ENCODE peak calls at places on chromosome 1, in ten cellular contexts. Z, X, L, H, N, K, B, Y, E and J are unnamed samples.

GRCh38 chr1:181134543-181135461 is 46.3 kb downstream of the IER5 start:
- DNase-seq in Z (no peak), X (no peak), L (no peak), H (no peak), N (no peak), K (no peak), B (no peak), Y (peak), E (no peak), J (peak)

GRCh38 chr1:46246548-46247432 is 773 bp upstream of the RAD54L start:
- DNase-seq in Z (no peak), X (no peak), L (no peak), H (peak), N (peak), K (peak), B (peak), Y (no peak), E (no peak), J (peak)

GRCh38 chr1:22772054-22772453 is 61.4 kb downstream of the EPHB2 start:
- DNase-seq in Z (no peak), X (peak), L (peak), H (no peak), N (no peak), K (no peak), B (no peak), Y (no peak), E (no peak), J (no peak)

GRCh38 chr1:179798213-179798863 is 55.2 kb downstream of the FAM163A start:
- DNase-seq in Z (no peak), X (no peak), L (no peak), H (no peak), N (no peak), K (no peak), B (no peak), Y (no peak), E (no peak), J (no peak)

GRCh38 chr1:190320952-190321351 is 156.7 kb downstream of the BRINP3 start:
- DNase-seq in Z (no peak), X (no peak), L (peak), H (no peak), N (no peak), K (no peak), B (no peak), Y (no peak), E (no peak), J (no peak)

GRCh38 chr1:32886012-32886827 is at the start of gene HPCA:
- DNase-seq in Z (peak), X (no peak), L (peak), H (peak), N (no peak), K (no peak), B (peak), Y (no peak), E (peak), J (peak)

GRCh38 chr1:207218512-207219352 is 102.7 kb upstream of the CD55 start:
- DNase-seq in Z (no peak), X (no peak), L (no peak), H (no peak), N (no peak), K (no peak), B (no peak), Y (no peak), E (no peak), J (no peak)

GRCh38 chr1:22309572-22309971 is 142.1 kb upstream of the ZBTB40 start:
- DNase-seq in Z (no peak), X (no peak), L (no peak), H (no peak), N (no peak), K (no peak), B (no peak), Y (no peak), E (no peak), J (peak)

GRCh38 chr1:84789014-84789413 is 98.8 kb upstream of the SSX2IP start:
- DNase-seq in Z (no peak), X (no peak), L (no peak), H (no peak), N (no peak), K (no peak), B (no peak), Y (no peak), E (no peak), J (no peak)

GRCh38 chr1:156376146-156376545 is 7.1 kb downstream of the RHBG start:
- DNase-seq in Z (no peak), X (no peak), L (no peak), H (no peak), N (no peak), K (no peak), B (no peak), Y (no peak), E (no peak), J (no peak)

GRCh38 chr1:229012823-229013222 is 258.1 kb upstream of the RAB4A start:
- DNase-seq in Z (no peak), X (no peak), L (no peak), H (no peak), N (no peak), K (no peak), B (no peak), Y (no peak), E (no peak), J (no peak)

GRCh38 chr1:85991261-85991660 is 165.3 kb downstream of the COL24A1 start:
- DNase-seq in Z (no peak), X (no peak), L (no peak), H (no peak), N (no peak), K (no peak), B (no peak), Y (no peak), E (no peak), J (no peak)

GRCh38 chr1:32256473-32257226 is 5.6 kb downstream of the LCK start:
- DNase-seq in Z (no peak), X (no peak), L (no peak), H (no peak), N (no peak), K (no peak), B (no peak), Y (no peak), E (no peak), J (no peak)

GRCh38 chr1:207752456-207753132 is 740 bp downstream of the CD46 start:
- DNase-seq in Z (peak), X (no peak), L (no peak), H (no peak), N (no peak), K (no peak), B (no peak), Y (no peak), E (no peak), J (peak)